ENCODE peak calls at places on chromosomes 12 and 14, in seven cellular contexts. H, D, J, K, O, F and C are unnamed samples.

GRCh38 chr12:132451172-132451835 is 38.6 kb upstream of the FBRSL1 start:
- DNase-seq in O (no peak), H (no peak), K (no peak), F (no peak), D (no peak), J (no peak), C (no peak)

GRCh38 chr14:58808828-58809227 is 171.1 kb downstream of the DACT1 start:
- DNase-seq in D (no peak), H (no peak), K (no peak), J (no peak), O (no peak), F (no peak), C (no peak)

GRCh38 chr14:104280085-104280901 is 141.9 kb downstream of the KIF26A start:
- DNase-seq in J (no peak), K (no peak), D (no peak), F (no peak), O (no peak), H (no peak), C (no peak)

GRCh38 chr14:84975503-84975902 is 554.4 kb upstream of the FLRT2 start:
- DNase-seq in D (no peak), H (no peak), O (no peak), J (no peak), F (no peak), K (no peak), C (no peak)

GRCh38 chr12:87756111-87756510 is 273.1 kb downstream of the C12orf50 start:
- DNase-seq in O (no peak), D (no peak), J (no peak), H (no peak), K (no peak), F (no peak), C (no peak)

GRCh38 chr12:42502671-42503070 is 86.9 kb downstream of the PRICKLE1 start:
- DNase-seq in H (no peak), J (no peak), F (no peak), D (no peak), O (no peak), K (no peak), C (no peak)

GRCh38 chr14:29911815-29912214 is 15.8 kb downstream of the PRKD1 start:
- DNase-seq in D (no peak), K (no peak), F (no peak), O (no peak), J (no peak), H (no peak), C (no peak)

GRCh38 chr12:106774808-106775524 is 484 bp downstream of the RIC8B start:
- DNase-seq in D (peak; percentile 3), J (peak; percentile 74), K (no peak), H (no peak), O (no peak), F (no peak), C (no peak)

GRCh38 chr14:24171422-24172260 is at the start of gene REC8:
- DNase-seq in F (no peak), K (peak; percentile 100), H (no peak), J (peak; percentile 97), D (no peak), O (no peak), C (no peak)

GRCh38 chr12:104136577-104136976 is 1.4 kb downstream of the NFYB start:
- DNase-seq in D (no peak), O (no peak), H (peak; percentile 14), F (no peak), K (no peak), J (no peak), C (no peak)

GRCh38 chr12:24109381-24110039 is 160.0 kb upstream of the SOX5 start:
- DNase-seq in J (peak; percentile 35), D (no peak), O (no peak), H (no peak), F (peak; percentile 17), K (peak; percentile 48), C (no peak)

GRCh38 chr12:6069452-6070093 is 54.9 kb downstream of the VWF start:
- DNase-seq in D (no peak), H (peak; percentile 34), J (no peak), K (no peak), O (no peak), F (no peak), C (no peak)

GRCh38 chr12:51868821-51869489 is 18.9 kb upstream of the ANKRD33 start:
- DNase-seq in O (no peak), K (peak; percentile 65), H (peak; percentile 73), F (no peak), J (peak; percentile 91), D (no peak), C (no peak)

GRCh38 chr12:41564816-41565215 is 376.7 kb downstream of the PDZRN4 start:
- DNase-seq in D (no peak), H (no peak), K (no peak), O (no peak), J (no peak), F (no peak), C (no peak)

GRCh38 chr12:15534322-15534721 is 212.0 kb downstream of the PTPRO start:
- DNase-seq in F (no peak), D (peak; percentile 54), K (no peak), O (no peak), J (no peak), H (no peak), C (no peak)

GRCh38 chr12:8045952-8046944 is 13.7 kb downstream of the FOXJ2 start:
- DNase-seq in D (peak; percentile 74), K (peak; percentile 90), H (peak; percentile 61), O (no peak), F (peak; percentile 52), J (peak; percentile 81), C (peak; percentile 38)

GRCh38 chr12:114691196-114691595 is 7.2 kb upstream of the TBX3 start:
- DNase-seq in F (no peak), J (peak; percentile 35), D (no peak), K (no peak), O (no peak), H (no peak), C (no peak)

GRCh38 chr12:54549774-54550451 is 512 bp downstream of the PDE1B start:
- DNase-seq in K (peak; percentile 72), F (no peak), O (no peak), D (no peak), J (no peak), H (no peak), C (no peak)

GRCh38 chr12:26122681-26123481 is 2.0 kb downstream of the BHLHE41 start:
- DNase-seq in K (peak; percentile 61), D (peak; percentile 53), J (peak; percentile 74), F (no peak), O (no peak), H (peak; percentile 26), C (peak; percentile 87)

GRCh38 chr12:116759783-116760581 is 21.9 kb downstream of the RNFT2 start:
- DNase-seq in O (peak; percentile 53), H (peak; percentile 81), D (no peak), F (no peak), J (no peak), K (peak; percentile 80), C (no peak)

GRCh38 chr12:67193705-67194104 is 75.5 kb upstream of the CAND1 start:
- DNase-seq in O (no peak), J (no peak), K (peak; percentile 70), H (peak; percentile 16), D (no peak), F (peak; percentile 8), C (no peak)

GRCh38 chr14:35390577-35391387 is 13.8 kb downstream of the NFKBIA start:
- DNase-seq in H (peak; percentile 58), J (no peak), K (no peak), D (no peak), F (no peak), O (no peak), C (no peak)

GRCh38 chr12:122951406-122951805 is 14.9 kb downstream of the ABCB9 start:
- DNase-seq in H (no peak), J (no peak), D (no peak), F (peak; percentile 38), K (no peak), O (peak; percentile 37), C (no peak)
- TF ChIP-seq REST in H (no peak), J (no peak), D (no peak), F (no peak), K (no peak), O (no peak), C (no peak)

DNA sequence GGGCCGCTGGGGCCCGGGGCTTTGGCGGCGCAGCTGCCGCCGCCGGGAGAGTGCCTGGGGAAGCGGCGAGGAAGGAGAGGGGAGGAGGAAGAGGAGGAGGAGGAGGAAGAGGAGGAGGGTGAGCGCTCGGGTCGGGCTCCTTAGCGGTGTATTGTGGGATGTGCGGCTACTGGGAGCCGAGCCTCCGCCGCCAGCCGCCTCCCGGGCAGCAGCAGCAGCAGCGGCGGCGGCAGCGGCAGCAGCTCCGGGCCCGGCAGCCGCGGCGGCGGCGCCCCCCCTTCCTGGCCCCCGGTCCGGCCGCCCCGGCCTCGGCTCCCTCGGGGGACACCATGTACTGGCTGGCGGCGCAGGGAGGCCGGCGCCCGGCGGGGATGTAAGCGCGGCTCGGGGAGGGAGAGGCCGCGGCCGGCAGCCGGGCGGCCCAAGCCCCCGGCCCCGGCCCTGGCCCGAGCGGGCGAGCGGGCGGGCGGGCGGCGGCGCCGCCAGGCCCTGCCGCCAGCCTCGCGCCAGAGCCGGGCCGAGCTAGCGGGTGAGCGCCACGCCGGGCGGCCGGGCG is at the start of gene SETD1B:
- DNase-seq in J (peak; percentile 65), D (peak; percentile 83), K (peak; percentile 82), F (no peak), O (no peak), H (peak; percentile 33), C (no peak)
- TF ChIP-seq POLR2AphosphoS5 in J (no peak), D (peak; percentile 28), K (no peak), F (no peak), O (peak; percentile 39), H (peak; percentile 12), C (no peak)

GRCh38 chr14:32010561-32011188 is 66.4 kb upstream of the ARHGAP5 start:
- DNase-seq in H (peak; percentile 44), D (no peak), O (peak; percentile 73), F (peak; percentile 92), J (peak; percentile 17), K (no peak), C (peak; percentile 71)
- TF ChIP-seq REST in H (no peak), D (no peak), O (no peak), F (no peak), J (no peak), K (no peak), C (no peak)

GRCh38 chr14:75718199-75718598 is 57.2 kb downstream of the TTLL5 start:
- DNase-seq in D (no peak), J (no peak), F (no peak), H (peak; percentile 32), O (no peak), K (no peak), C (no peak)

GRCh38 chr14:75723716-75724115 is 62.7 kb downstream of the TTLL5 start:
- DNase-seq in J (no peak), H (no peak), F (no peak), O (no peak), K (no peak), D (no peak), C (no peak)

GRCh38 chr14:75717729-75718128 is 56.7 kb downstream of the TTLL5 start:
- DNase-seq in D (no peak), F (no peak), O (no peak), H (no peak), J (no peak), K (no peak), C (no peak)

GRCh38 chr14:75724414-75725204 is 63.6 kb downstream of the TTLL5 start:
- DNase-seq in F (no peak), K (no peak), J (no peak), O (no peak), D (no peak), H (no peak), C (no peak)

DNA sequence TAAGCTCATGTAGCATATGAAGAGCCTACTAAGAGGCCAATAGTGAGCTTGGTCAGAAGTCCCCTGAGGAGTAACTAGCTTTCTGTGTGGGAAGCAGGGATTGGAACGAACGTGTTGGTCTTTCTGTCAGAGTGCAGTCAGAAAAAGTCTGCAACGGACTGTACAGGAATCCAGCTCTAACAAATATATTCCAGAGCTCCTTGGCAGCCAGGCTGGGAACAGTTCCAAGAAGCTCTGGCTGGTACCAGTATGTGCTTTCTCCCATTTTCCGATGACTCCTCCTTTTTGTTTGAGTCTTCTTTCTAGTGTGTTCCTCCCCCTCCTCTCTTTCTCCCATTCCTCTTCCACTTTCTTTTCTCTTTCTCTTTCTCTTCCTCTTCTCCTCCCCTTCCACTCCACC is 59.8 kb downstream of the TTLL5 start:
- DNase-seq in F (no peak), K (no peak), J (no peak), D (no peak), H (no peak), O (no peak), C (no peak)
- TF ChIP-seq POLR2AphosphoS5 in F (no peak), K (no peak), J (no peak), D (no peak), H (no peak), O (no peak), C (no peak)